ENCODE peak calls at places on chromosomes 2 and 18, in four cellular contexts. V, I, A and L are unnamed samples.

GRCh38 chr2:70523996-70524965 is 29.3 kb downstream of the TGFA start:
- DNase-seq in I (no peak), A (peak; percentile 99), V (no peak), L (peak; percentile 99)

GRCh38 chr2:165067958-165068612 is 112.8 kb upstream of the SLC38A11 start:
- DNase-seq in A (no peak), I (peak; percentile 3), V (no peak), L (peak; percentile 5)

GRCh38 chr2:237631029-237631785 is 3.8 kb downstream of the LRRFIP1 start:
- DNase-seq in A (no peak), I (no peak), V (no peak), L (no peak)

GRCh38 chr2:173986805-173987204 is 21.6 kb upstream of the SP3 start:
- DNase-seq in I (no peak), A (no peak), V (no peak), L (no peak)

GRCh38 chr18:63823516-63824219 is 48.5 kb downstream of the SERPINB7 start:
- DNase-seq in I (no peak), A (no peak), V (no peak), L (peak; percentile 51)

GRCh38 chr2:51516667-51517066 is 484.7 kb upstream of the NRXN1 start:
- DNase-seq in I (no peak), V (no peak), A (no peak), L (no peak)

GRCh38 chr2:98912957-98913915 is 22.8 kb downstream of the CRACDL start:
- DNase-seq in V (peak; percentile 59), A (peak; percentile 91), I (no peak), L (peak; percentile 61)

GRCh38 chr2:76009484-76009883 is 298.8 kb upstream of the GCFC2 start:
- DNase-seq in I (no peak), V (no peak), A (no peak), L (no peak)

GRCh38 chr2:43524180-43524965 is 71.5 kb downstream of the THADA start:
- DNase-seq in A (no peak), I (no peak), V (no peak), L (no peak)

GRCh38 chr2:205903549-205904129 is 182.3 kb downstream of the INO80D start:
- DNase-seq in A (no peak), V (no peak), I (no peak), L (peak; percentile 30)

GRCh38 chr18:73340135-73340934 is 472.5 kb upstream of the NETO1 start:
- DNase-seq in V (no peak), I (no peak), A (peak; percentile 24), L (peak; percentile 54)

GRCh38 chr2:109525836-109526235 is 87.9 kb downstream of the SEPTIN10 start:
- DNase-seq in A (no peak), I (no peak), V (peak; percentile 25), L (no peak)

DNA sequence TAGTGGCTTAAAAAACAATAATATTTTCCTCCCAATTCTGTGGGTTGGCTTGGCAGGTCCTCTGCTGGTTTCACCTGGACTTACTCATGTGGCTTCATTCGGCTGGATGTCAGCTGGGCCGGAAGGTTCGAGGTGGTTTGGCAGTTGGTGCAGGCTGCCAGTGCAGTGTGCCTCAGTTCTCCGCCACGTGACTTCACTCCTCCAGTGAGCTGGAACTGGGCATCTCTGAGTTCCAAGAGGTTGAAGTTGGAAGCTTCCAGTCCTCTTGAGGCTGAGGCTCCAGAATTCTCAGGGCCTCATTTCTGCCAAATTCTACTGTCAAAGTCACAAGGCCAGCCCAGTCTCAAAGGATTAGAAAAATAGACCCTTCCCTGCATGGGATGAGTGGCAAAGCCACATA is 83.4 kb upstream of the B3GNT7 start:
- DNase-seq in A (no peak), I (no peak), V (no peak), L (no peak)
- TF ChIP-seq CTCF in A (no peak), I (no peak), V (no peak), L (no peak)

GRCh38 chr2:236565225-236565624 is 4.4 kb upstream of the ACKR3 start:
- DNase-seq in I (no peak), V (no peak), A (no peak), L (no peak)

GRCh38 chr2:236563953-236564352 is 5.7 kb upstream of the ACKR3 start:
- DNase-seq in A (no peak), I (no peak), V (no peak), L (no peak)

GRCh38 chr2:236568068-236568921 is 1.3 kb upstream of the ACKR3 start:
- DNase-seq in A (no peak), I (no peak), V (peak; percentile 90), L (peak; percentile 33)

GRCh38 chr2:236566596-236566995 is 3.0 kb upstream of the ACKR3 start:
- DNase-seq in V (no peak), I (no peak), A (no peak), L (no peak)

GRCh38 chr2:236565879-236566402 is 3.7 kb upstream of the ACKR3 start:
- DNase-seq in I (no peak), A (no peak), V (peak; percentile 45), L (no peak)
- H3K4me3 ChIP-seq in I (no peak overlapping the region), A (no peak overlapping the region), V (no peak overlapping the region), L (no peak overlapping the region)

GRCh38 chr2:111231532-111232252 is 111.0 kb downstream of the BCL2L11 start:
- DNase-seq in A (no peak), I (no peak), V (no peak), L (no peak)
- TF ChIP-seq CTCF in A (no peak), I (no peak), V (no peak), L (no peak)

DNA sequence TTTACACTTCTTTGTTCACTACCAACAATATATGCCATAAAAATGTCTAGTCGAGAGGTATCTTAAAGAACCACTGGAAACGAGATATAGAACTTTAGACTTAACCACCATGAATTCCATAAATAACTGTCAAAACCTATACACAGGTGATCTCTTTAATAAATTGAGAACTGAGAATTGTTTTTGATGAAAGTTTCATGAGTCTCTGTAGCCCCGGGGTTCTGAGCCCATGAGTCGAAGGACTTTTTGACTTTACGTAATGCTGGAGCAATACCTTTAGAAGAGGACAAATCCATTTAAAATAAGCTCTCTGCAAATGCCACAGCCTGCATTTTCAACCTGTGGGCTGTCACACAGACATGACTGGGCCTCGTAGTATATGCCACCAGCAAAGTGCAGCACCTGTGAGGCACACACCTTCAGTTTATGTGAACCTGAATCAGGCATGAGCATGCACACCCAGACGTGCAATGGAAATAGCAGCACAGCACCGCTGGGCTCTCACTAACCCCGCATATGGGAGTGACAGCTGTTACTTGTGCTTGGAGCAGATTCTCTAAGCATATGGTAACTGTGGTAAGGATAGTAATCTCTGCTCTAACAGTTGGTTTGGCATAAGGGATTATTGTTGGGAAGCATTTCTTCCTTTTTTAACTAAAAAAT is 383.2 kb downstream of the SOCS6 start:
- DNase-seq in V (no peak), I (no peak), A (no peak), L (no peak)
- H3K4me3 ChIP-seq in V (no peak overlapping the region), I (no peak overlapping the region), A (no peak overlapping the region), L (no peak overlapping the region)

GRCh38 chr2:85744771-85745601 is 8.8 kb upstream of the ATOH8 start:
- DNase-seq in I (no peak), V (no peak), A (no peak), L (no peak)
- TF ChIP-seq CTCF in I (no peak), V (no peak), A (no peak), L (no peak)

GRCh38 chr2:17827785-17828184 is 11.5 kb downstream of the MSGN1 start:
- DNase-seq in A (no peak), V (no peak), I (no peak), L (no peak)

GRCh38 chr2:17835511-17835910 is 19.3 kb downstream of the MSGN1 start:
- DNase-seq in I (no peak), V (no peak), A (no peak), L (no peak)

GRCh38 chr2:17827306-17827705 is 11.0 kb downstream of the MSGN1 start:
- DNase-seq in I (no peak), A (no peak), V (no peak), L (no peak)

DNA sequence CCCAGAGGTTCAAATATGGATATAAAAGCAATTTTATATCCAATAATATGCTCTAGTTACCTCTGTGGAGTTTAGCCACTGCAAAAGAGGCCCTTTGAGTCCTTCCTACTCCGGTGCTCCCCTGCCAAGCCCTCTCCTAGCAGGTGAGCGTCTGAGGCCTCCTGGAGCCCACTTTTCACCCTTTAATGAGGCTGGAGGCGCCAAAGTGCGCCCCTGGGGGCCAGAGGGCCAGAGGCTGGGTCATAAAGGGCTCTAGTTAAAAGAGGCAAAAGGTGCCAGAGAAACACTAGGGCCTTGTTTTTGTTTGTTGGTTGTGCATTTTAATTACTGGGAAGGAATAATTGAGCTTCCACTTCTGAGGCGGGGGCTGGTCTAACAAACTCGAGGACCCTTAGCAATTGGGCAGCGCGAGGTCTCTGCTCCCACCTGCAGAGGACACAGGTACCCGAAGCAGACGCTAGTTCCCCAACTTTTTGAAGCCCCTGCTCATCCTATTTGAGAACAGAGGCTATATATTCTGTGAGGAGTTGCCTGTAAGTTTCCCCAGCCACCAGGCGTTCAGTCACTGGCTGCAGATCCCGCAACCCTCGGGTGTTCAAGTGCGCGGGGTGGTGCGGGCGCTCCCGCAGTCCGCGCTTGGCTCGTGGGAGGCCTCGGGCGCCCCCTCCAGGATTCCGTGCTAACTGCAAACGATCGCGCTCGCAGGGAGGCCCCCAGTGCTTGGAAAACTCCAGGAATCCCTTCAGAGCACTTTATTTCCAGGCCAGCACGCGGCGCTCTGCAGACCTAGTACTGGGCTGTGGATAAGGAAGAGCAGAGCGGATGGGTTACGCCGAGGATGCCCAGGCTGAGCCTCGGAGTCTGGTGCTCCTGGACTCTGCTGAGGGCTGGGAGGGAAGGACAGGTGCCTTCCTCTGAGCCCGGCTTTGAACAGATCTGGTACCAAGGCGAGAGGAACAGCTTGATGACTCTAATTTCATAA is 14.1 kb downstream of the MSGN1 start:
- DNase-seq in I (peak; percentile 59), A (peak; percentile 69), V (peak; percentile 86), L (peak; percentile 85)
- H3K4me3 ChIP-seq in I (no peak overlapping the region), A (peak overlapping the region; percentile 21), V (peak overlapping the region; percentile 1), L (peak overlapping the region; percentile 17)

GRCh38 chr2:65737452-65738011 is 305.1 kb upstream of the SPRED2 start:
- DNase-seq in I (no peak), V (no peak), A (peak; percentile 33), L (peak; percentile 79)

GRCh38 chr2:65746919-65747678 is 314.7 kb upstream of the SPRED2 start:
- DNase-seq in I (no peak), A (no peak), V (no peak), L (no peak)

GRCh38 chr2:65744801-65745200 is 312.4 kb upstream of the SPRED2 start:
- DNase-seq in V (no peak), A (no peak), I (no peak), L (no peak)

DNA sequence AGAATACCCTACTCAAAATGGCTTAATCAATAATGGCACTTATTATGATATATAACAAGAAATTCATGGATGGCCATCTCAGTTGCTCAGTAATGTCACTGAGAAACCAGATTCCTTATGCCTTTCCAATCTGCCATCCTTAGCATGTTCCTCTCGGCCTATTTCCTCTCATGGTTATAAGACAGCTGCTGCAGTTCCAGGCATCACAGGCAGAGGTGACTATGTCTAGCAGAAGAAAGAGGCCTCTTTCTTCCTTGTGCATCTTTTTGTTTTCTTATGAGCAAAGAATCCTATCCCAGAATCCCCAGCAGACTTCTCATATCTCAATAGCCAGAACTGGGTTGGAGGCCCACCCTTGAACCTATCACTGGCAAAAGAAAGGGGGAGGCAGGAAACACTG is 310.6 kb upstream of the SPRED2 start:
- DNase-seq in I (no peak), A (no peak), V (no peak), L (no peak)
- TF ChIP-seq CTCF in I (no peak), A (no peak), V (no peak), L (peak; percentile 35)